ENCODE peak calls at places on chromosome 20, in four cellular contexts. Q is GM12878, S is HepG2, B is H1. K is an unnamed sample.

GRCh38 chr20:5402903-5403531 is 86.3 kb upstream of the PROKR2 start:
- DNase-seq in Q (no peak), S (peak), B (no peak), K (peak)

GRCh38 chr20:36251426-36251825 is 15.1 kb downstream of the AAR2 start:
- DNase-seq in Q (no peak), S (no peak), B (no peak), K (no peak)

GRCh38 chr20:362271-363254 is 15.7 kb downstream of the NRSN2 start:
- DNase-seq in Q (no peak), S (peak), B (no peak), K (peak)

GRCh38 chr20:57102160-57102559 is 164.3 kb downstream of the BMP7 start:
- DNase-seq in Q (no peak), S (no peak), B (no peak), K (no peak)

GRCh38 chr20:44017905-44018683 is 103.4 kb downstream of the TOX2 start:
- DNase-seq in Q (no peak), S (no peak), B (no peak), K (no peak)

GRCh38 chr20:57616143-57616951 is 3.9 kb downstream of the ZBP1 start:
- DNase-seq in Q (no peak), S (no peak), B (no peak), K (no peak)

GRCh38 chr20:20594171-20594530 is 118.3 kb downstream of the RALGAPA2 start:
- DNase-seq in Q (no peak), S (peak), B (no peak), K (no peak)

GRCh38 chr20:39295301-39295700 is 333.2 kb downstream of the DHX35 start:
- DNase-seq in Q (no peak), S (no peak), B (no peak), K (no peak)

GRCh38 chr20:50387996-50388332 is 122.2 kb upstream of the PTPN1 start:
- DNase-seq in Q (no peak), S (no peak), B (no peak), K (no peak)

GRCh38 chr20:39264506-39265172 is 302.5 kb downstream of the DHX35 start:
- DNase-seq in Q (no peak), S (peak), B (peak), K (peak)

GRCh38 chr20:2822073-2822472 is 5.9 kb downstream of the TMEM239 start:
- DNase-seq in Q (no peak), S (no peak), B (no peak), K (peak)

GRCh38 chr20:37711001-37711400 is 17.2 kb downstream of the CTNNBL1 start:
- DNase-seq in Q (no peak), S (no peak), B (no peak), K (peak)

GRCh38 chr20:33664762-33665144 is 2.0 kb upstream of the ACTL10 start:
- DNase-seq in Q (no peak), S (no peak), B (no peak), K (peak)

GRCh38 chr20:57404419-57405072 is 13.3 kb downstream of the RBM38 start:
- DNase-seq in Q (no peak), S (no peak), B (no peak), K (no peak)

GRCh38 chr20:57117296-57117695 is 149.1 kb downstream of the BMP7 start:
- DNase-seq in Q (no peak), S (no peak), B (no peak), K (no peak)

GRCh38 chr20:1390552-1391403 is 2.1 kb downstream of the FKBP1A start:
- DNase-seq in Q (no peak), S (no peak), B (no peak), K (no peak)

GRCh38 chr20:53800883-53801604 is 207.4 kb upstream of the ZNF217 start:
- DNase-seq in Q (no peak), S (peak), B (no peak), K (peak)

GRCh38 chr20:37463726-37464125 is 57.3 kb upstream of the NNAT start:
- DNase-seq in Q (no peak), S (no peak), B (no peak), K (no peak)

GRCh38 chr20:58513580-58514285 is 1.5 kb downstream of the APCDD1L start:
- DNase-seq in Q (no peak), S (no peak), B (no peak), K (no peak)

GRCh38 chr20:3209946-3210317 is 634 bp downstream of the ITPA start:
- DNase-seq in Q (no peak), S (no peak), B (no peak), K (no peak)

GRCh38 chr20:1912056-1912455 is 16.8 kb downstream of the SIRPA start:
- DNase-seq in Q (no peak), S (no peak), B (no peak), K (peak)

GRCh38 chr20:2804921-2805681 is 4.7 kb upstream of the CPXM1 start:
- DNase-seq in Q (no peak), S (no peak), B (no peak), K (no peak)

GRCh38 chr20:17725094-17725835 is 25.5 kb downstream of the BANF2 start:
- DNase-seq in Q (no peak), S (peak), B (no peak), K (no peak)

GRCh38 chr20:59663513-59663890 is 59.2 kb downstream of the PHACTR3 start:
- DNase-seq in Q (no peak), S (no peak), B (no peak), K (no peak)

GRCh38 chr20:51668515-51668914 is 99.7 kb downstream of the ATP9A start:
- DNase-seq in Q (no peak), S (no peak), B (no peak), K (no peak)

GRCh38 chr20:61278296-61278695 is 26.2 kb downstream of the CDH4 start:
- DNase-seq in Q (no peak), S (no peak), B (no peak), K (no peak)

GRCh38 chr20:35991142-35991771 is 22.9 kb downstream of the CNBD2 start:
- DNase-seq in Q (no peak), S (peak), B (no peak), K (peak)

GRCh38 chr20:60935971-60936370 is 316.1 kb upstream of the CDH4 start:
- DNase-seq in Q (no peak), S (no peak), B (no peak), K (no peak)

GRCh38 chr20:18919996-18920395 is 106.4 kb downstream of the SCP2D1 start:
- DNase-seq in Q (no peak), S (no peak), B (no peak), K (no peak)
- TF ChIP-seq CBX5 in Q (no peak), S (no peak), B (no peak), K (no peak)

GRCh38 chr20:63368151-63368550 is 7.0 kb upstream of the CHRNA4 start:
- DNase-seq in Q (no peak), S (no peak), B (no peak), K (no peak)
- TF ChIP-seq CBX5 in Q (no peak), S (no peak), B (no peak), K (no peak)

GRCh38 chr20:48407710-48408109 is 420.1 kb downstream of the PREX1 start:
- DNase-seq in Q (no peak), S (peak), B (no peak), K (no peak)

GRCh38 chr20:48403362-48403761 is 424.4 kb downstream of the PREX1 start:
- DNase-seq in Q (no peak), S (no peak), B (no peak), K (no peak)

GRCh38 chr20:48406462-48407235 is 421.1 kb downstream of the PREX1 start:
- DNase-seq in Q (no peak), S (no peak), B (no peak), K (no peak)

GRCh38 chr20:48405909-48406308 is 421.9 kb downstream of the PREX1 start:
- DNase-seq in Q (no peak), S (peak), B (no peak), K (peak)

DNA sequence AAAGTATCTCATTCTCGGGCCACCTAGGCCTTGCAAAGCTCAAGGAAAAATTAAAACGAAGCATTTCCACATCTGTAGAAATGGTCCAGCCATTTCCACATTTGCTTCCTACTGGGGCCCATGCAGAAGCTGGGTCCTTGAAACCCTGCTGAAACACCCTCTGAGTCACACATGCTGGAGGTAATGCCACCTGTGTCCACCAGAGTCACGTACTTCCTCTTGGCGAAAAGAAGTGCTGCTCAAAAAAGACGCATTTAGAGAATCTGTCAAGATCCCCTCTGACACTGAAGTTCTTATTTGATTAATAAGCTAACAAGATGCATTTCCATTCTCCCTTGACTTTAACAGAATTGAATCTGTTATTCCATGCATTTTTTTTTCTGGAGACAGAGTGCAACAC is 423.2 kb downstream of the PREX1 start:
- DNase-seq in Q (no peak), S (peak), B (no peak), K (no peak)
- TF ChIP-seq CBX5 in Q (no peak), S (no peak), B (no peak), K (no peak)

GRCh38 chr20:25294459-25295385 is 46.8 kb downstream of the PYGB start:
- DNase-seq in Q (no peak), S (peak), B (peak), K (peak)
- TF ChIP-seq CBX5 in Q (no peak), S (peak), B (no peak), K (no peak)

GRCh38 chr20:47093567-47093966 is 198.9 kb downstream of the EYA2 start:
- DNase-seq in Q (no peak), S (no peak), B (no peak), K (no peak)
- TF ChIP-seq CBX5 in Q (no peak), S (no peak), B (no peak), K (no peak)

DNA sequence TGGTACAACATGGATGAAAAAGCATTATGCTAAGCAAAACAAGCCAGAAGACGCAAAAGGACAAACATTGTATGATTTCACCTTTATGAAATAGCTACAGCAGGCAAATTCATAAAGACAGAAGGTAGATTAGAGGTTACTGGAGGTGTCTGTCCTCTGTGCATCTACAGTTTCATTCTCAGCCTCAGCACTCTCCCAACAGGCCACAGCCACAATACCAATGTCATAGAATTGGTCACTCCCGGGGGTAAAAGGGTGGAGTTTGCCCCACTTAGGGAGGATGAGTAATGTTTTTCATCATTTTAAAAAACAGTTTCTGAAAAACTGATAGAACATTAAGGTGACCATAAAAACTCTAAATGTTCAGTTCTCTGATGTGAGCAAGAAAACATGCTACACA is 17.2 kb upstream of the TMX4 start:
- DNase-seq in Q (no peak), S (no peak), B (no peak), K (no peak)
- TF ChIP-seq CBX5 in Q (no peak), S (no peak), B (no peak), K (no peak)

K was measured in K562.